ENCODE peak calls at places on chromosomes 2 and 18, in four cellular contexts. One of them, this sample, is unnamed.

GRCh38 chr2:207892676-207893402 is 123.1 kb upstream of the FZD5 start:
- DNase-seq in nephron progenitor cell: no peak
- DNase-seq in stimulated activated CD4-positive, alpha-beta T cell treated with anti-CD3 and anti-CD28 coated beads, Interleukin-1b, Interleukin-23, amount 100 ng/mL, for 24 hours: no peak
- DNase-seq in activated T-helper 1 cell treated with anti-CD3 and anti-CD28 coated beads, Interleukin-2, amount 50 U/mL, for 16 hours: no peak
- DNase-seq in this sample: no peak

GRCh38 chr2:170362895-170363582 is 185.1 kb downstream of the MYO3B start:
- DNase-seq in activated T-helper 1 cell treated with anti-CD3 and anti-CD28 coated beads, Interleukin-2, amount 50 U/mL, for 16 hours: no peak
- DNase-seq in stimulated activated CD4-positive, alpha-beta T cell treated with anti-CD3 and anti-CD28 coated beads, Interleukin-1b, Interleukin-23, amount 100 ng/mL, for 24 hours: no peak
- DNase-seq in nephron progenitor cell: no peak
- DNase-seq in this sample: no peak

GRCh38 chr2:29253026-29253425 is 137.8 kb downstream of the CLIP4 start:
- DNase-seq in stimulated activated CD4-positive, alpha-beta T cell treated with anti-CD3 and anti-CD28 coated beads, Interleukin-1b, Interleukin-23, amount 100 ng/mL, for 24 hours: no peak
- DNase-seq in activated T-helper 1 cell treated with anti-CD3 and anti-CD28 coated beads, Interleukin-2, amount 50 U/mL, for 16 hours: no peak
- DNase-seq in nephron progenitor cell: no peak
- DNase-seq in this sample: no peak

GRCh38 chr18:50061876-50062517 is 132.9 kb downstream of the MYO5B start:
- DNase-seq in nephron progenitor cell: no peak
- DNase-seq in activated T-helper 1 cell treated with anti-CD3 and anti-CD28 coated beads, Interleukin-2, amount 50 U/mL, for 16 hours: no peak
- DNase-seq in stimulated activated CD4-positive, alpha-beta T cell treated with anti-CD3 and anti-CD28 coated beads, Interleukin-1b, Interleukin-23, amount 100 ng/mL, for 24 hours: no peak
- DNase-seq in this sample: no peak

GRCh38 chr2:112690853-112691390 is 29.9 kb upstream of the NT5DC4 start:
- DNase-seq in activated T-helper 1 cell treated with anti-CD3 and anti-CD28 coated beads, Interleukin-2, amount 50 U/mL, for 16 hours: peak; percentile 35
- DNase-seq in stimulated activated CD4-positive, alpha-beta T cell treated with anti-CD3 and anti-CD28 coated beads, Interleukin-1b, Interleukin-23, amount 100 ng/mL, for 24 hours: peak; percentile 22
- DNase-seq in nephron progenitor cell: peak; percentile 34
- DNase-seq in this sample: peak; percentile 27

GRCh38 chr2:1787799-1788477 is 43.6 kb upstream of the PXDN start:
- DNase-seq in activated T-helper 1 cell treated with anti-CD3 and anti-CD28 coated beads, Interleukin-2, amount 50 U/mL, for 16 hours: no peak
- DNase-seq in stimulated activated CD4-positive, alpha-beta T cell treated with anti-CD3 and anti-CD28 coated beads, Interleukin-1b, Interleukin-23, amount 100 ng/mL, for 24 hours: no peak
- DNase-seq in nephron progenitor cell: no peak
- DNase-seq in this sample: no peak

GRCh38 chr2:151886235-151886634 is 58.0 kb upstream of the ARL5A start:
- DNase-seq in nephron progenitor cell: no peak
- DNase-seq in activated T-helper 1 cell treated with anti-CD3 and anti-CD28 coated beads, Interleukin-2, amount 50 U/mL, for 16 hours: no peak
- DNase-seq in stimulated activated CD4-positive, alpha-beta T cell treated with anti-CD3 and anti-CD28 coated beads, Interleukin-1b, Interleukin-23, amount 100 ng/mL, for 24 hours: no peak
- DNase-seq in this sample: no peak

GRCh38 chr2:201122276-201122675 is 6.3 kb downstream of the CFLAR start:
- DNase-seq in nephron progenitor cell: no peak
- DNase-seq in stimulated activated CD4-positive, alpha-beta T cell treated with anti-CD3 and anti-CD28 coated beads, Interleukin-1b, Interleukin-23, amount 100 ng/mL, for 24 hours: no peak
- DNase-seq in activated T-helper 1 cell treated with anti-CD3 and anti-CD28 coated beads, Interleukin-2, amount 50 U/mL, for 16 hours: no peak
- DNase-seq in this sample: no peak

GRCh38 chr2:29009711-29010677 is 28.9 kb downstream of the TOGARAM2 start:
- DNase-seq in stimulated activated CD4-positive, alpha-beta T cell treated with anti-CD3 and anti-CD28 coated beads, Interleukin-1b, Interleukin-23, amount 100 ng/mL, for 24 hours: no peak
- DNase-seq in activated T-helper 1 cell treated with anti-CD3 and anti-CD28 coated beads, Interleukin-2, amount 50 U/mL, for 16 hours: no peak
- DNase-seq in nephron progenitor cell: no peak
- DNase-seq in this sample: no peak

GRCh38 chr18:22900558-22901183 is 32.5 kb upstream of the RBBP8 start:
- DNase-seq in activated T-helper 1 cell treated with anti-CD3 and anti-CD28 coated beads, Interleukin-2, amount 50 U/mL, for 16 hours: no peak
- DNase-seq in stimulated activated CD4-positive, alpha-beta T cell treated with anti-CD3 and anti-CD28 coated beads, Interleukin-1b, Interleukin-23, amount 100 ng/mL, for 24 hours: no peak
- DNase-seq in nephron progenitor cell: no peak
- DNase-seq in this sample: no peak

GRCh38 chr2:60551241-60552095 is 2.0 kb downstream of the BCL11A start:
- DNase-seq in stimulated activated CD4-positive, alpha-beta T cell treated with anti-CD3 and anti-CD28 coated beads, Interleukin-1b, Interleukin-23, amount 100 ng/mL, for 24 hours: no peak
- DNase-seq in nephron progenitor cell: peak; percentile 59
- DNase-seq in activated T-helper 1 cell treated with anti-CD3 and anti-CD28 coated beads, Interleukin-2, amount 50 U/mL, for 16 hours: no peak
- DNase-seq in this sample: no peak

GRCh38 chr2:196131384-196131861 is 40.0 kb downstream of the STK17B start:
- DNase-seq in nephron progenitor cell: no peak
- DNase-seq in stimulated activated CD4-positive, alpha-beta T cell treated with anti-CD3 and anti-CD28 coated beads, Interleukin-1b, Interleukin-23, amount 100 ng/mL, for 24 hours: peak; percentile 59
- DNase-seq in activated T-helper 1 cell treated with anti-CD3 and anti-CD28 coated beads, Interleukin-2, amount 50 U/mL, for 16 hours: peak; percentile 33
- DNase-seq in this sample: no peak

GRCh38 chr2:148614332-148615049 is 30.1 kb upstream of the EPC2 start:
- DNase-seq in stimulated activated CD4-positive, alpha-beta T cell treated with anti-CD3 and anti-CD28 coated beads, Interleukin-1b, Interleukin-23, amount 100 ng/mL, for 24 hours: no peak
- DNase-seq in activated T-helper 1 cell treated with anti-CD3 and anti-CD28 coated beads, Interleukin-2, amount 50 U/mL, for 16 hours: no peak
- DNase-seq in nephron progenitor cell: no peak
- DNase-seq in this sample: no peak

GRCh38 chr18:32530947-32531651 is 60.4 kb upstream of the GAREM1 start:
- DNase-seq in activated T-helper 1 cell treated with anti-CD3 and anti-CD28 coated beads, Interleukin-2, amount 50 U/mL, for 16 hours: no peak
- DNase-seq in nephron progenitor cell: no peak
- DNase-seq in stimulated activated CD4-positive, alpha-beta T cell treated with anti-CD3 and anti-CD28 coated beads, Interleukin-1b, Interleukin-23, amount 100 ng/mL, for 24 hours: no peak
- DNase-seq in this sample: no peak

GRCh38 chr2:99141110-99142108 is at the start of gene C2orf15:
- DNase-seq in stimulated activated CD4-positive, alpha-beta T cell treated with anti-CD3 and anti-CD28 coated beads, Interleukin-1b, Interleukin-23, amount 100 ng/mL, for 24 hours: peak; percentile 92
- DNase-seq in nephron progenitor cell: peak; percentile 98
- DNase-seq in activated T-helper 1 cell treated with anti-CD3 and anti-CD28 coated beads, Interleukin-2, amount 50 U/mL, for 16 hours: peak; percentile 95
- DNase-seq in this sample: peak; percentile 66

GRCh38 chr2:130760754-130761751 is 5.7 kb downstream of the AMER3 start:
- DNase-seq in stimulated activated CD4-positive, alpha-beta T cell treated with anti-CD3 and anti-CD28 coated beads, Interleukin-1b, Interleukin-23, amount 100 ng/mL, for 24 hours: no peak
- DNase-seq in nephron progenitor cell: no peak
- DNase-seq in activated T-helper 1 cell treated with anti-CD3 and anti-CD28 coated beads, Interleukin-2, amount 50 U/mL, for 16 hours: no peak
- DNase-seq in this sample: no peak

GRCh38 chr18:3579701-3580100 is 129.7 kb downstream of the TGIF1 start:
- DNase-seq in stimulated activated CD4-positive, alpha-beta T cell treated with anti-CD3 and anti-CD28 coated beads, Interleukin-1b, Interleukin-23, amount 100 ng/mL, for 24 hours: no peak
- DNase-seq in nephron progenitor cell: no peak
- DNase-seq in activated T-helper 1 cell treated with anti-CD3 and anti-CD28 coated beads, Interleukin-2, amount 50 U/mL, for 16 hours: no peak
- DNase-seq in this sample: no peak

GRCh38 chr2:56685205-56685604 is 501.4 kb downstream of the CCDC85A start:
- DNase-seq in activated T-helper 1 cell treated with anti-CD3 and anti-CD28 coated beads, Interleukin-2, amount 50 U/mL, for 16 hours: no peak
- DNase-seq in stimulated activated CD4-positive, alpha-beta T cell treated with anti-CD3 and anti-CD28 coated beads, Interleukin-1b, Interleukin-23, amount 100 ng/mL, for 24 hours: no peak
- DNase-seq in nephron progenitor cell: no peak
- DNase-seq in this sample: no peak

GRCh38 chr2:27000995-27001394 is 30.6 kb downstream of the MAPRE3 start:
- DNase-seq in activated T-helper 1 cell treated with anti-CD3 and anti-CD28 coated beads, Interleukin-2, amount 50 U/mL, for 16 hours: no peak
- DNase-seq in stimulated activated CD4-positive, alpha-beta T cell treated with anti-CD3 and anti-CD28 coated beads, Interleukin-1b, Interleukin-23, amount 100 ng/mL, for 24 hours: no peak
- DNase-seq in nephron progenitor cell: no peak
- DNase-seq in this sample: no peak

GRCh38 chr2:175577405-175577986 is 396.0 kb upstream of the ATP5MC3 start:
- DNase-seq in stimulated activated CD4-positive, alpha-beta T cell treated with anti-CD3 and anti-CD28 coated beads, Interleukin-1b, Interleukin-23, amount 100 ng/mL, for 24 hours: no peak
- DNase-seq in nephron progenitor cell: no peak
- DNase-seq in activated T-helper 1 cell treated with anti-CD3 and anti-CD28 coated beads, Interleukin-2, amount 50 U/mL, for 16 hours: no peak
- DNase-seq in this sample: no peak

GRCh38 chr2:45813003-45813601 is 161.6 kb downstream of the PRKCE start:
- DNase-seq in stimulated activated CD4-positive, alpha-beta T cell treated with anti-CD3 and anti-CD28 coated beads, Interleukin-1b, Interleukin-23, amount 100 ng/mL, for 24 hours: no peak
- DNase-seq in activated T-helper 1 cell treated with anti-CD3 and anti-CD28 coated beads, Interleukin-2, amount 50 U/mL, for 16 hours: no peak
- DNase-seq in nephron progenitor cell: no peak
- DNase-seq in this sample: no peak

GRCh38 chr2:161223139-161223732 is 63.0 kb downstream of the TANK start:
- DNase-seq in nephron progenitor cell: no peak
- DNase-seq in activated T-helper 1 cell treated with anti-CD3 and anti-CD28 coated beads, Interleukin-2, amount 50 U/mL, for 16 hours: no peak
- DNase-seq in stimulated activated CD4-positive, alpha-beta T cell treated with anti-CD3 and anti-CD28 coated beads, Interleukin-1b, Interleukin-23, amount 100 ng/mL, for 24 hours: no peak
- DNase-seq in this sample: no peak

GRCh38 chr2:64374686-64375085 is 79.3 kb upstream of the LGALSL start:
- DNase-seq in nephron progenitor cell: no peak
- DNase-seq in stimulated activated CD4-positive, alpha-beta T cell treated with anti-CD3 and anti-CD28 coated beads, Interleukin-1b, Interleukin-23, amount 100 ng/mL, for 24 hours: no peak
- DNase-seq in activated T-helper 1 cell treated with anti-CD3 and anti-CD28 coated beads, Interleukin-2, amount 50 U/mL, for 16 hours: no peak
- DNase-seq in this sample: no peak

GRCh38 chr2:238571626-238572372 is 145.1 kb downstream of the ASB1 start:
- DNase-seq in activated T-helper 1 cell treated with anti-CD3 and anti-CD28 coated beads, Interleukin-2, amount 50 U/mL, for 16 hours: no peak
- DNase-seq in stimulated activated CD4-positive, alpha-beta T cell treated with anti-CD3 and anti-CD28 coated beads, Interleukin-1b, Interleukin-23, amount 100 ng/mL, for 24 hours: no peak
- DNase-seq in nephron progenitor cell: no peak
- DNase-seq in this sample: no peak

GRCh38 chr2:132815522-132815921 is 145.5 kb upstream of the LYPD1 start:
- DNase-seq in stimulated activated CD4-positive, alpha-beta T cell treated with anti-CD3 and anti-CD28 coated beads, Interleukin-1b, Interleukin-23, amount 100 ng/mL, for 24 hours: no peak
- DNase-seq in nephron progenitor cell: no peak
- DNase-seq in activated T-helper 1 cell treated with anti-CD3 and anti-CD28 coated beads, Interleukin-2, amount 50 U/mL, for 16 hours: no peak
- DNase-seq in this sample: no peak

GRCh38 chr2:191013617-191013875 is 425 bp downstream of the STAT1 start:
- DNase-seq in activated T-helper 1 cell treated with anti-CD3 and anti-CD28 coated beads, Interleukin-2, amount 50 U/mL, for 16 hours: no peak
- DNase-seq in stimulated activated CD4-positive, alpha-beta T cell treated with anti-CD3 and anti-CD28 coated beads, Interleukin-1b, Interleukin-23, amount 100 ng/mL, for 24 hours: no peak
- DNase-seq in nephron progenitor cell: no peak
- DNase-seq in this sample: no peak

GRCh38 chr2:72361042-72361441 is 213.4 kb upstream of the CYP26B1 start:
- DNase-seq in nephron progenitor cell: no peak
- DNase-seq in stimulated activated CD4-positive, alpha-beta T cell treated with anti-CD3 and anti-CD28 coated beads, Interleukin-1b, Interleukin-23, amount 100 ng/mL, for 24 hours: no peak
- DNase-seq in activated T-helper 1 cell treated with anti-CD3 and anti-CD28 coated beads, Interleukin-2, amount 50 U/mL, for 16 hours: no peak
- DNase-seq in this sample: no peak

GRCh38 chr18:725641-726040 is 13.2 kb upstream of the ENOSF1 start:
- DNase-seq in stimulated activated CD4-positive, alpha-beta T cell treated with anti-CD3 and anti-CD28 coated beads, Interleukin-1b, Interleukin-23, amount 100 ng/mL, for 24 hours: no peak
- DNase-seq in nephron progenitor cell: no peak
- DNase-seq in activated T-helper 1 cell treated with anti-CD3 and anti-CD28 coated beads, Interleukin-2, amount 50 U/mL, for 16 hours: no peak
- DNase-seq in this sample: no peak

GRCh38 chr2:218169757-218170546 is 3.2 kb upstream of the CXCR1 start:
- DNase-seq in stimulated activated CD4-positive, alpha-beta T cell treated with anti-CD3 and anti-CD28 coated beads, Interleukin-1b, Interleukin-23, amount 100 ng/mL, for 24 hours: no peak
- DNase-seq in nephron progenitor cell: no peak
- DNase-seq in activated T-helper 1 cell treated with anti-CD3 and anti-CD28 coated beads, Interleukin-2, amount 50 U/mL, for 16 hours: no peak
- DNase-seq in this sample: no peak

GRCh38 chr2:188079176-188079575 is 212.5 kb upstream of the GULP1 start:
- DNase-seq in activated T-helper 1 cell treated with anti-CD3 and anti-CD28 coated beads, Interleukin-2, amount 50 U/mL, for 16 hours: no peak
- DNase-seq in nephron progenitor cell: no peak
- DNase-seq in stimulated activated CD4-positive, alpha-beta T cell treated with anti-CD3 and anti-CD28 coated beads, Interleukin-1b, Interleukin-23, amount 100 ng/mL, for 24 hours: no peak
- DNase-seq in this sample: no peak

GRCh38 chr2:129849559-129850160 is 129.8 kb upstream of the RAB6C start:
- DNase-seq in nephron progenitor cell: peak; percentile 27
- DNase-seq in activated T-helper 1 cell treated with anti-CD3 and anti-CD28 coated beads, Interleukin-2, amount 50 U/mL, for 16 hours: no peak
- DNase-seq in stimulated activated CD4-positive, alpha-beta T cell treated with anti-CD3 and anti-CD28 coated beads, Interleukin-1b, Interleukin-23, amount 100 ng/mL, for 24 hours: no peak
- DNase-seq in this sample: no peak

GRCh38 chr2:128777091-128778045 is 458.7 kb upstream of the HS6ST1 start:
- DNase-seq in activated T-helper 1 cell treated with anti-CD3 and anti-CD28 coated beads, Interleukin-2, amount 50 U/mL, for 16 hours: no peak
- DNase-seq in stimulated activated CD4-positive, alpha-beta T cell treated with anti-CD3 and anti-CD28 coated beads, Interleukin-1b, Interleukin-23, amount 100 ng/mL, for 24 hours: no peak
- DNase-seq in nephron progenitor cell: no peak
- DNase-seq in this sample: no peak

GRCh38 chr2:128623776-128624424 is 305.2 kb upstream of the HS6ST1 start:
- DNase-seq in nephron progenitor cell: no peak
- DNase-seq in stimulated activated CD4-positive, alpha-beta T cell treated with anti-CD3 and anti-CD28 coated beads, Interleukin-1b, Interleukin-23, amount 100 ng/mL, for 24 hours: no peak
- DNase-seq in activated T-helper 1 cell treated with anti-CD3 and anti-CD28 coated beads, Interleukin-2, amount 50 U/mL, for 16 hours: no peak
- DNase-seq in this sample: no peak

GRCh38 chr18:33745396-33745795 is 167.4 kb downstream of the ASXL3 start:
- DNase-seq in activated T-helper 1 cell treated with anti-CD3 and anti-CD28 coated beads, Interleukin-2, amount 50 U/mL, for 16 hours: no peak
- DNase-seq in stimulated activated CD4-positive, alpha-beta T cell treated with anti-CD3 and anti-CD28 coated beads, Interleukin-1b, Interleukin-23, amount 100 ng/mL, for 24 hours: no peak
- DNase-seq in nephron progenitor cell: no peak
- DNase-seq in this sample: no peak

GRCh38 chr2:64606495-64607363 is 47.0 kb downstream of the SERTAD2 start:
- DNase-seq in stimulated activated CD4-positive, alpha-beta T cell treated with anti-CD3 and anti-CD28 coated beads, Interleukin-1b, Interleukin-23, amount 100 ng/mL, for 24 hours: peak; percentile 49
- DNase-seq in activated T-helper 1 cell treated with anti-CD3 and anti-CD28 coated beads, Interleukin-2, amount 50 U/mL, for 16 hours: peak; percentile 73
- DNase-seq in nephron progenitor cell: no peak
- DNase-seq in this sample: peak; percentile 61

GRCh38 chr18:48138211-48138610 is 207.8 kb upstream of the SMAD2 start:
- DNase-seq in nephron progenitor cell: no peak
- DNase-seq in stimulated activated CD4-positive, alpha-beta T cell treated with anti-CD3 and anti-CD28 coated beads, Interleukin-1b, Interleukin-23, amount 100 ng/mL, for 24 hours: no peak
- DNase-seq in activated T-helper 1 cell treated with anti-CD3 and anti-CD28 coated beads, Interleukin-2, amount 50 U/mL, for 16 hours: no peak
- DNase-seq in this sample: no peak

GRCh38 chr2:170176212-170176611 is 1.7 kb upstream of the MYO3B start:
- DNase-seq in activated T-helper 1 cell treated with anti-CD3 and anti-CD28 coated beads, Interleukin-2, amount 50 U/mL, for 16 hours: no peak
- DNase-seq in stimulated activated CD4-positive, alpha-beta T cell treated with anti-CD3 and anti-CD28 coated beads, Interleukin-1b, Interleukin-23, amount 100 ng/mL, for 24 hours: no peak
- DNase-seq in nephron progenitor cell: no peak
- DNase-seq in this sample: no peak

GRCh38 chr2:230717595-230717994 is 5.0 kb downstream of the CAB39 start:
- DNase-seq in stimulated activated CD4-positive, alpha-beta T cell treated with anti-CD3 and anti-CD28 coated beads, Interleukin-1b, Interleukin-23, amount 100 ng/mL, for 24 hours: no peak
- DNase-seq in nephron progenitor cell: peak; percentile 51
- DNase-seq in activated T-helper 1 cell treated with anti-CD3 and anti-CD28 coated beads, Interleukin-2, amount 50 U/mL, for 16 hours: no peak
- DNase-seq in this sample: no peak

GRCh38 chr2:96089356-96090180 is 26.8 kb downstream of the ADRA2B start:
- DNase-seq in activated T-helper 1 cell treated with anti-CD3 and anti-CD28 coated beads, Interleukin-2, amount 50 U/mL, for 16 hours: no peak
- DNase-seq in nephron progenitor cell: no peak
- DNase-seq in stimulated activated CD4-positive, alpha-beta T cell treated with anti-CD3 and anti-CD28 coated beads, Interleukin-1b, Interleukin-23, amount 100 ng/mL, for 24 hours: no peak
- DNase-seq in this sample: no peak

GRCh38 chr2:17892726-17893534 is 14.5 kb downstream of the KCNS3 start:
- DNase-seq in stimulated activated CD4-positive, alpha-beta T cell treated with anti-CD3 and anti-CD28 coated beads, Interleukin-1b, Interleukin-23, amount 100 ng/mL, for 24 hours: no peak
- DNase-seq in activated T-helper 1 cell treated with anti-CD3 and anti-CD28 coated beads, Interleukin-2, amount 50 U/mL, for 16 hours: no peak
- DNase-seq in nephron progenitor cell: no peak
- DNase-seq in this sample: no peak

This sample was measured in esophagus squamous epithelium.